ENCODE peak calls at places on chromosome 21, in six cellular contexts. Q is trophoblast cell; P is Calu3; V is H7; H is stimulated activated CD8-positive, alpha-beta memory T cell treated with anti-CD3 and anti-CD28 coated beads, Interleukin-15, amount 100 ng/mL, for 24 hours; O is coronary artery. I is an unnamed sample.
A peak's percentile ranks its signal among the peaks of the same experiment; 100 is the strongest.

GRCh38 chr21:25334046-25334730 is 273.1 kb downstream of the MRPL39 start:
- DNase-seq in P (no peak), Q (no peak), H (no peak), O (no peak), V (no peak), I (no peak)

GRCh38 chr21:45854702-45855247 is 126.8 kb upstream of the COL6A1 start:
- DNase-seq in O (peak; percentile 26), Q (no peak), H (no peak), P (no peak), V (peak; percentile 59), I (no peak)

GRCh38 chr21:33490991-33491372 is 534 bp downstream of the DNAJC28 start:
- DNase-seq in O (no peak), H (no peak), P (no peak), V (peak; percentile 31), Q (peak; percentile 31), I (no peak)

GRCh38 chr21:43312751-43313169 is 114.2 kb downstream of the SIK1 start:
- DNase-seq in Q (no peak), O (no peak), V (peak; percentile 90), P (peak; percentile 42), H (no peak), I (no peak)

GRCh38 chr21:36466061-36466511 is 13.8 kb downstream of the CLDN14 start:
- DNase-seq in H (no peak), O (no peak), V (no peak), P (no peak), Q (no peak), I (no peak)

GRCh38 chr21:26961704-26962103 is 5.2 kb downstream of the ADAMTS5 start:
- DNase-seq in Q (no peak), P (no peak), H (no peak), V (peak; percentile 44), O (no peak), I (no peak)

GRCh38 chr21:41137401-41137800 is 30.6 kb upstream of the BACE2 start:
- DNase-seq in Q (no peak), H (no peak), V (no peak), O (no peak), P (no peak), I (no peak)

GRCh38 chr21:42338730-42339715 is 11.8 kb downstream of the TFF2 start:
- DNase-seq in H (no peak), O (peak; percentile 52), Q (no peak), P (no peak), V (no peak), I (no peak)

GRCh38 chr21:42621828-42622199 is 31.6 kb upstream of the PDE9A start:
- DNase-seq in V (no peak), P (no peak), Q (no peak), O (no peak), H (no peak), I (no peak)

GRCh38 chr21:37945036-37945435 is 28.8 kb upstream of the KCNJ6 start:
- DNase-seq in V (no peak), Q (no peak), H (no peak), P (no peak), O (no peak), I (no peak)

GRCh38 chr21:27301216-27301615 is 334.3 kb upstream of the ADAMTS5 start:
- DNase-seq in V (no peak), O (no peak), Q (no peak), H (no peak), P (no peak), I (no peak)

GRCh38 chr21:33078907-33079582 is 9.1 kb downstream of the OLIG1 start:
- DNase-seq in H (no peak), O (no peak), V (peak; percentile 23), P (peak; percentile 72), Q (peak; percentile 78), I (no peak)

GRCh38 chr21:41411449-41412089 is 14.5 kb upstream of the MX1 start:
- DNase-seq in H (no peak), V (no peak), O (peak; percentile 64), P (peak; percentile 24), Q (peak; percentile 34), I (no peak)

GRCh38 chr21:42523941-42524340 is 10.3 kb downstream of the SLC37A1 start:
- DNase-seq in P (no peak), H (no peak), V (peak; percentile 43), O (peak; percentile 54), Q (no peak), I (no peak)

GRCh38 chr21:42757826-42758655 is 104.6 kb downstream of the PDE9A start:
- DNase-seq in O (no peak), Q (no peak), V (no peak), P (no peak), H (no peak), I (no peak)